ENCODE peak calls at places on chromosomes 4 and X, in eight cellular contexts. K is effector memory CD4-positive, alpha-beta T cell; A is CMK; I is pancreas; X is iPS DF 19.7; U is GM03348; P is T-helper 2 cell; G is stimulated activated CD4-positive, alpha-beta T cell treated with anti-CD3 and anti-CD28 coated beads, Interleukin-2, amount 100 ng/mL, for 48 hours. F is an unnamed sample.
A peak's percentile ranks its signal among the peaks of the same experiment; 100 is the strongest.

GRCh38 chr4:109729563-109730293 is at the start of gene PLA2G12A:
- DNase-seq in K (peak; percentile 78), A (peak; percentile 29), I (peak; percentile 95), X (peak; percentile 75), U (peak; percentile 96), P (peak; percentile 66), G (peak; percentile 66), F (peak; percentile 47)

GRCh38 chrX:140766024-140766611 is 56.6 kb downstream of the LINC00632 start:
- DNase-seq in K (no peak), A (peak; percentile 4), I (peak; percentile 63), X (no peak), U (peak; percentile 7), P (no peak), G (peak; percentile 46), F (peak; percentile 26)

GRCh38 chr4:60865238-60865637 is 334.9 kb upstream of the ADGRL3 start:
- DNase-seq in K (no peak), A (no peak), I (no peak), X (peak; percentile 5), U (no peak), P (no peak), G (no peak), F (no peak)

GRCh38 chr4:128848461-128848860 is 39.0 kb downstream of the JADE1 start:
- DNase-seq in K (no peak), A (no peak), I (no peak), X (no peak), U (no peak), P (no peak), G (no peak), F (no peak)

GRCh38 chr4:26807330-26807729 is 53.3 kb upstream of the STIM2 start:
- DNase-seq in K (no peak), A (no peak), I (no peak), X (no peak), U (no peak), P (no peak), G (no peak), F (no peak)

GRCh38 chrX:39427492-39428289 is 626.4 kb downstream of the MID1IP1 start:
- DNase-seq in K (no peak), A (no peak), I (no peak), X (no peak), U (peak; percentile 4), P (no peak), G (peak; percentile 29), F (no peak)

GRCh38 chrX:2751291-2751690 is 549 bp upstream of the XG start:
- DNase-seq in K (no peak), A (no peak), I (no peak), X (no peak), U (peak; percentile 28), P (no peak), G (no peak), F (no peak)

GRCh38 chr4:36285784-36286480 is 4.5 kb downstream of the DTHD1 start:
- DNase-seq in K (peak; percentile 44), A (no peak), I (no peak), X (no peak), U (no peak), P (no peak), G (peak; percentile 36), F (peak; percentile 73)

GRCh38 chr4:2424581-2424980 is 5.8 kb downstream of the CFAP99 start:
- DNase-seq in K (no peak), A (no peak), I (no peak), X (no peak), U (peak; percentile 54), P (no peak), G (no peak), F (no peak)

GRCh38 chr4:43330288-43330687 is 437.8 kb downstream of the GRXCR1 start:
- DNase-seq in K (no peak), A (no peak), I (no peak), X (no peak), U (no peak), P (no peak), G (no peak), F (no peak)

GRCh38 chr4:53929955-53930798 is 134.2 kb downstream of the CHIC2 start:
- DNase-seq in K (peak; percentile 3), A (peak; percentile 33), I (no peak), X (peak; percentile 72), U (peak; percentile 84), P (no peak), G (peak; percentile 47), F (peak; percentile 58)

GRCh38 chr4:140374130-140374477 is 658 bp downstream of the SCOC start:
- DNase-seq in K (no peak), A (no peak), I (no peak), X (no peak), U (no peak), P (no peak), G (no peak), F (no peak)

GRCh38 chr4:8726344-8726851 is 133.8 kb downstream of the CPZ start:
- DNase-seq in K (no peak), A (no peak), I (peak; percentile 44), X (no peak), U (no peak), P (no peak), G (no peak), F (no peak)

GRCh38 chr4:182604161-182604591 is 313.0 kb downstream of the DCTD start:
- DNase-seq in K (no peak), A (no peak), I (no peak), X (no peak), U (peak; percentile 31), P (no peak), G (no peak), F (no peak)

GRCh38 chr4:26826721-26827120 is 33.9 kb upstream of the STIM2 start:
- DNase-seq in K (no peak), A (no peak), I (peak; percentile 59), X (no peak), U (no peak), P (no peak), G (no peak), F (no peak)

GRCh38 chr4:12692815-12693214 is 791.3 kb downstream of the RAB28 start:
- DNase-seq in K (no peak), A (no peak), I (no peak), X (no peak), U (no peak), P (no peak), G (no peak), F (no peak)

GRCh38 chrX:150983526-150984163 is 510 bp downstream of the HMGB3 start:
- DNase-seq in K (peak; percentile 2), A (no peak), I (peak; percentile 62), X (no peak), U (peak; percentile 46), P (no peak), G (no peak), F (no peak)

F was measured in Jurkat, Clone E6-1.